ENCODE peak calls at places on chromosomes 7 and 10, in five cellular contexts. I is PC-3; B is CD4-positive, alpha-beta T cell; T is Right ventricle myocardium superior; U is upper lobe of left lung. A is an unnamed sample.

GRCh38 chr7:29084832-29085231 is 61.5 kb downstream of the CPVL start:
- ATAC-seq in I (no peak), B (no peak), T (peak; percentile 36), U (no peak), A (no peak)

GRCh38 chr10:70990661-70991060 is 102.3 kb upstream of the PCBD1 start:
- ATAC-seq in I (no peak), B (no peak), T (no peak), U (no peak), A (no peak)

GRCh38 chr10:12703813-12704212 is 297.7 kb downstream of the CCDC3 start:
- ATAC-seq in I (peak; percentile 43), B (no peak), T (no peak), U (no peak), A (peak; percentile 53)

GRCh38 chr7:64574481-64575159 is 11.7 kb upstream of the ZNF680 start:
- ATAC-seq in I (no peak), B (no peak), T (peak; percentile 95), U (peak; percentile 40), A (peak; percentile 59)

GRCh38 chr10:121595806-121596667 is 2.2 kb downstream of the FGFR2 start:
- ATAC-seq in I (no peak), B (no peak), T (no peak), U (peak; percentile 28), A (no peak)

GRCh38 chr7:133290676-133291332 is 37.9 kb downstream of the EXOC4 start:
- ATAC-seq in I (no peak), B (no peak), T (no peak), U (no peak), A (no peak)

GRCh38 chr10:15385552-15386455 is 14.7 kb upstream of the FAM171A1 start:
- ATAC-seq in I (no peak), B (no peak), T (no peak), U (no peak), A (no peak)

GRCh38 chr7:12646139-12646538 is 41.3 kb upstream of the ARL4A start:
- ATAC-seq in I (no peak), B (no peak), T (no peak), U (no peak), A (no peak)

GRCh38 chr10:110739811-110740271 is 95.7 kb downstream of the RBM20 start:
- ATAC-seq in I (peak; percentile 35), B (no peak), T (no peak), U (no peak), A (peak; percentile 74)

GRCh38 chr10:5948999-5949759 is 28.2 kb downstream of the IL15RA start:
- ATAC-seq in I (peak; percentile 42), B (no peak), T (peak; percentile 62), U (peak; percentile 47), A (peak; percentile 26)

GRCh38 chr10:822197-822596 is 109.3 kb downstream of the LARP4B start:
- ATAC-seq in I (no peak), B (no peak), T (no peak), U (no peak), A (peak; percentile 5)

GRCh38 chr10:69383485-69384089 is 33.1 kb downstream of the TACR2 start:
- ATAC-seq in I (no peak), B (no peak), T (peak; percentile 77), U (no peak), A (no peak)

GRCh38 chr10:15353471-15353870 is 17.6 kb downstream of the FAM171A1 start:
- ATAC-seq in I (no peak), B (no peak), T (no peak), U (no peak), A (no peak)

GRCh38 chr7:37409456-37409855 is 39.2 kb downstream of the ELMO1 start:
- ATAC-seq in I (no peak), B (no peak), T (no peak), U (no peak), A (no peak)

GRCh38 chr7:45968856-45969536 is 47.9 kb upstream of the IGFBP3 start:
- ATAC-seq in I (no peak), B (no peak), T (no peak), U (no peak), A (no peak)

GRCh38 chr10:119211625-119212441 is 4.5 kb downstream of the GRK5 start:
- ATAC-seq in I (no peak), B (peak; percentile 3), T (no peak), U (no peak), A (no peak)

GRCh38 chr7:44398506-44398905 is 73.1 kb upstream of the CAMK2B start:
- ATAC-seq in I (no peak), B (no peak), T (peak; percentile 66), U (no peak), A (peak; percentile 22)

GRCh38 chr7:43631559-43631958 is 48.7 kb downstream of the STK17A start:
- ATAC-seq in I (no peak), B (peak; percentile 40), T (no peak), U (no peak), A (no peak)

GRCh38 chr7:43119371-43120069 is 7.1 kb downstream of the HECW1 start:
- ATAC-seq in I (no peak), B (no peak), T (no peak), U (no peak), A (no peak)

GRCh38 chr7:2409745-2410414 is 6.5 kb downstream of the CHST12 start:
- ATAC-seq in I (no peak), B (no peak), T (peak; percentile 43), U (peak; percentile 8), A (no peak)

GRCh38 chr7:44223362-44224114 is 22.8 kb downstream of the YKT6 start:
- ATAC-seq in I (no peak), B (no peak), T (no peak), U (no peak), A (no peak)

GRCh38 chr7:25851332-25852248 is 300.4 kb upstream of the NFE2L3 start:
- ATAC-seq in I (peak; percentile 77), B (peak; percentile 63), T (peak; percentile 84), U (peak; percentile 84), A (peak; percentile 84)

GRCh38 chr10:87658858-87659555 is 671 bp upstream of the PAPSS2 start:
- ATAC-seq in I (no peak), B (no peak), T (no peak), U (no peak), A (no peak)

GRCh38 chr7:56287429-56288138 is 171.4 kb upstream of the NUPR2 start:
- ATAC-seq in I (no peak), B (no peak), T (peak; percentile 41), U (no peak), A (peak; percentile 22)

GRCh38 chr7:94449151-94449725 is 54.5 kb downstream of the COL1A2 start:
- ATAC-seq in I (peak; percentile 48), B (peak; percentile 37), T (peak; percentile 54), U (no peak), A (no peak)

GRCh38 chr10:93071674-93072224 is 1.9 kb upstream of the CYP26A1 start:
- ATAC-seq in I (peak; percentile 62), B (no peak), T (no peak), U (peak; percentile 29), A (no peak)

GRCh38 chr7:28626629-28627262 is 214.4 kb downstream of the CREB5 start:
- ATAC-seq in I (peak; percentile 55), B (no peak), T (peak; percentile 43), U (peak; percentile 44), A (peak; percentile 62)

GRCh38 chr10:34745244-34745643 is 69.9 kb downstream of the PARD3 start:
- ATAC-seq in I (no peak), B (no peak), T (no peak), U (no peak), A (no peak)

GRCh38 chr7:28608226-28608625 is 195.9 kb downstream of the CREB5 start:
- ATAC-seq in I (no peak), B (no peak), T (no peak), U (no peak), A (no peak)

GRCh38 chr7:7330997-7331396 is 148.7 kb downstream of the C1GALT1 start:
- ATAC-seq in I (peak; percentile 58), B (no peak), T (no peak), U (no peak), A (no peak)

GRCh38 chr7:102288285-102288930 is 1.7 kb downstream of the SH2B2 start:
- ATAC-seq in I (no peak), B (no peak), T (no peak), U (no peak), A (no peak)

GRCh38 chr7:130791746-130792145 is 57.7 kb upstream of the KLF14 start:
- ATAC-seq in I (no peak), B (no peak), T (no peak), U (no peak), A (no peak)

GRCh38 chr10:15196335-15196834 is 27.9 kb upstream of the NMT2 start:
- ATAC-seq in I (no peak), B (no peak), T (peak; percentile 52), U (no peak), A (no peak)

GRCh38 chr7:23967949-23968599 is 258.1 kb downstream of the STK31 start:
- ATAC-seq in I (no peak), B (no peak), T (no peak), U (no peak), A (no peak)

GRCh38 chr7:33744293-33744692 is 161.0 kb upstream of the BMPER start:
- ATAC-seq in I (peak; percentile 45), B (no peak), T (no peak), U (no peak), A (no peak)

GRCh38 chr10:132376394-132376851 is 20.6 kb upstream of the PWWP2B start:
- ATAC-seq in I (no peak), B (no peak), T (no peak), U (peak; percentile 40), A (no peak)

GRCh38 chr7:116786791-116787443 is 75.5 kb upstream of the CAPZA2 start:
- ATAC-seq in I (peak; percentile 65), B (no peak), T (peak; percentile 22), U (no peak), A (peak; percentile 70)